ENCODE peak calls at places on chromosomes 2 and 18, in seven cellular contexts. S is HepG2, J is A549, X is tibial nerve, O is upper lobe of left lung, F is sigmoid colon, M is stomach. U is an unnamed sample.

GRCh38 chr2:111049792-111050640 is 70.7 kb upstream of the BCL2L11 start:
- DNase-seq in S (peak), J (no peak), X (no peak), O (no peak), F (no peak), M (no peak), U (no peak)

GRCh38 chr2:100365434-100365833 is 43.1 kb upstream of the LONRF2 start:
- DNase-seq in S (no peak), J (peak), X (no peak), O (no peak), F (no peak), M (peak), U (no peak)

GRCh38 chr2:42008241-42008911 is 39.4 kb upstream of the PKDCC start:
- DNase-seq in S (no peak), J (no peak), X (no peak), O (no peak), F (no peak), M (no peak), U (no peak)

GRCh38 chr18:10035306-10035991 is 121.6 kb downstream of the VAPA start:
- DNase-seq in S (no peak), J (no peak), X (no peak), O (peak), F (no peak), M (peak), U (no peak)

GRCh38 chr18:70659026-70659726 is 370.3 kb downstream of the SOCS6 start:
- DNase-seq in S (no peak), J (peak), X (no peak), O (no peak), F (no peak), M (no peak), U (no peak)

GRCh38 chr2:190511104-190511503 is 23.4 kb downstream of the NEMP2 start:
- DNase-seq in S (peak), J (peak), X (no peak), O (no peak), F (no peak), M (no peak), U (no peak)

GRCh38 chr2:9914384-9915065 is 37.0 kb upstream of the GRHL1 start:
- DNase-seq in S (no peak), J (peak), X (no peak), O (no peak), F (no peak), M (no peak), U (no peak)

GRCh38 chr2:378364-378763 is 90.5 kb upstream of the ALKAL2 start:
- DNase-seq in S (peak), J (no peak), X (no peak), O (no peak), F (no peak), M (no peak), U (no peak)

GRCh38 chr2:130744287-130745117 is 10.8 kb upstream of the AMER3 start:
- DNase-seq in S (peak), J (no peak), X (no peak), O (peak), F (no peak), M (no peak), U (no peak)

GRCh38 chr2:203328735-203329549 is 748 bp downstream of the ABI2 start:
- DNase-seq in S (peak), J (peak), X (no peak), O (peak), F (no peak), M (no peak), U (peak)

GRCh38 chr2:41989503-41990180 is 58.2 kb upstream of the PKDCC start:
- DNase-seq in S (no peak), J (no peak), X (no peak), O (no peak), F (no peak), M (no peak), U (no peak)

GRCh38 chr18:66603941-66604627 is at the start of gene CDH19:
- DNase-seq in S (peak), J (peak), X (no peak), O (no peak), F (no peak), M (no peak), U (no peak)

GRCh38 chr2:218850796-218851195 is 8.8 kb upstream of the WNT6 start:
- DNase-seq in S (no peak), J (no peak), X (no peak), O (no peak), F (no peak), M (no peak), U (no peak)

GRCh38 chr2:33116799-33117198 is 170.0 kb downstream of the LTBP1 start:
- DNase-seq in S (no peak), J (no peak), X (no peak), O (no peak), F (no peak), M (no peak), U (no peak)

GRCh38 chr2:39679805-39680204 is 14.1 kb downstream of the TMEM178A start:
- DNase-seq in S (no peak), J (no peak), X (no peak), O (no peak), F (no peak), M (no peak), U (no peak)

GRCh38 chr2:214593723-214594122 is 182.9 kb downstream of the VWC2L start:
- DNase-seq in S (peak), J (peak), X (no peak), O (no peak), F (no peak), M (no peak), U (no peak)

GRCh38 chr2:187424156-187424555 is 23.9 kb downstream of the CALCRL start:
- DNase-seq in S (no peak), J (peak), X (no peak), O (no peak), F (no peak), M (no peak), U (no peak)

GRCh38 chr2:37026050-37026449 is 58.1 kb downstream of the HEATR5B start:
- DNase-seq in S (peak), J (peak), X (no peak), O (no peak), F (no peak), M (no peak), U (no peak)

GRCh38 chr18:79924814-79925655 is 26.4 kb downstream of the SLC66A2 start:
- DNase-seq in S (no peak), J (no peak), X (no peak), O (no peak), F (peak), M (peak), U (peak)

GRCh38 chr2:100767224-100767653 is 52.7 kb upstream of the NPAS2 start:
- DNase-seq in S (no peak), J (peak), X (no peak), O (no peak), F (no peak), M (no peak), U (no peak)

GRCh38 chr2:17539993-17540812 is at the start of gene VSNL1:
- DNase-seq in S (peak), J (peak), X (peak), O (peak), F (peak), M (peak), U (peak)

GRCh38 chr2:183000846-183001245 is 37.4 kb downstream of the NCKAP1 start:
- DNase-seq in S (no peak), J (no peak), X (no peak), O (peak), F (no peak), M (no peak), U (no peak)

GRCh38 chr2:227942021-227942420 is 70.6 kb downstream of the DAW1 start:
- DNase-seq in S (no peak), J (no peak), X (no peak), O (no peak), F (no peak), M (no peak), U (no peak)

GRCh38 chr2:26629346-26629630 is 11.9 kb downstream of the CIB4 start:
- DNase-seq in S (no peak), J (no peak), X (no peak), O (no peak), F (no peak), M (no peak), U (no peak)

GRCh38 chr2:234448506-234449169 is 48.2 kb downstream of the ARL4C start:
- DNase-seq in S (no peak), J (no peak), X (no peak), O (no peak), F (no peak), M (no peak), U (no peak)

GRCh38 chr2:241272298-241272721 is 43.2 kb downstream of the HDLBP start:
- DNase-seq in S (no peak), J (peak), X (no peak), O (peak), F (peak), M (peak), U (peak)

GRCh38 chr2:153808675-153809074 is 63.0 kb upstream of the GALNT13 start:
- DNase-seq in S (no peak), J (no peak), X (no peak), O (no peak), F (no peak), M (no peak), U (no peak)

GRCh38 chr2:38386831-38387230 is 9.8 kb upstream of the ATL2 start:
- DNase-seq in S (no peak), J (no peak), X (no peak), O (no peak), F (no peak), M (no peak), U (no peak)

GRCh38 chr2:144660518-144661316 is 140.8 kb upstream of the ZEB2 start:
- DNase-seq in S (no peak), J (peak), X (no peak), O (no peak), F (no peak), M (no peak), U (no peak)

GRCh38 chr2:171847627-171848026 is 46.4 kb downstream of the SLC25A12 start:
- DNase-seq in S (no peak), J (no peak), X (no peak), O (no peak), F (no peak), M (no peak), U (no peak)

GRCh38 chr2:151654891-151655290 is 79.4 kb downstream of the NEB start:
- DNase-seq in S (no peak), J (no peak), X (no peak), O (no peak), F (no peak), M (no peak), U (no peak)

GRCh38 chr18:32093523-32093922 is 1.8 kb downstream of the RNF138 start:
- DNase-seq in S (peak), J (no peak), X (no peak), O (no peak), F (no peak), M (no peak), U (no peak)

GRCh38 chr2:218024871-218025270 is 22.1 kb upstream of the TNS1 start:
- DNase-seq in S (no peak), J (no peak), X (peak), O (no peak), F (peak), M (peak), U (no peak)

GRCh38 chr2:227990937-227991336 is 119.5 kb downstream of the DAW1 start:
- DNase-seq in S (no peak), J (no peak), X (peak), O (no peak), F (no peak), M (no peak), U (no peak)

GRCh38 chr18:63924551-63924950 is 16.8 kb downstream of the SERPINB10 start:
- DNase-seq in S (no peak), J (no peak), X (no peak), O (no peak), F (no peak), M (no peak), U (no peak)

GRCh38 chr18:75268206-75268605 is 57.6 kb downstream of the TSHZ1 start:
- DNase-seq in S (no peak), J (no peak), X (no peak), O (no peak), F (no peak), M (no peak), U (no peak)

GRCh38 chr18:3547891-3548615 is 98.1 kb downstream of the TGIF1 start:
- DNase-seq in S (no peak), J (no peak), X (no peak), O (no peak), F (no peak), M (no peak), U (no peak)
- TF ChIP-seq EP300 in S (no peak), J (no peak), X (no peak), O (no peak), F (no peak), M (no peak), U (no peak)

GRCh38 chr2:201451330-201452057 is at the start of the genes STRADB and TRAK2:
- DNase-seq in S (peak), J (peak), X (peak), O (peak), F (peak), M (peak), U (peak)
- TF ChIP-seq POLR2A in S (peak), J (peak), X (peak), O (no peak), F (peak), M (peak), U (peak)

GRCh38 chr2:161766334-161766733 is 142.1 kb downstream of the SLC4A10 start:
- DNase-seq in S (peak), J (no peak), X (no peak), O (no peak), F (no peak), M (no peak), U (no peak)

GRCh38 chr2:161775971-161776370 is 151.8 kb downstream of the SLC4A10 start:
- DNase-seq in S (no peak), J (no peak), X (no peak), O (no peak), F (no peak), M (no peak), U (no peak)

DNA sequence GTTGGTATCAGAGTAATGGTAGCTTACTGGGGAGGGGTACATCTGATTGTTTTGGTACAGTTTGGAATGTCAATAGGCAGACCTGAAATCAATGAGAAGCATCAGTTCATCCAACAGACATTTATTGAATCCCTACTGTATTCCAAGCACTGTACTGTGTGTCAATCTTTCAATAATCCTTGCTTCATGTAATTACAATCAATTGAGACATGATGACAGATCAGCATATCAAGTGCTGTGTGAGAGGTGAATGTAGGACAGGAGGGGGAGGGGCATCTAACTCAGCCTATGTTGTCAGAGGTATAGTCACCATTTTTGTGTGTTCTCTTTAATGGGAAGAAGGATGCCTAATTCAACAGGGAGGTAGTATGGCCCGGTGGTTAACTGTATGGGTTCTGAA is 146.9 kb downstream of the SLC4A10 start:
- DNase-seq in S (no peak), J (no peak), X (no peak), O (no peak), F (no peak), M (no peak), U (no peak)
- TF ChIP-seq EP300 in S (no peak), J (no peak), X (no peak), O (no peak), F (no peak), M (no peak), U (no peak)

GRCh38 chr2:85711578-85712060 is 17.5 kb downstream of the GNLY start:
- DNase-seq in S (no peak), J (no peak), X (no peak), O (peak), F (no peak), M (no peak), U (no peak)

GRCh38 chr2:85712261-85712660 is 18.1 kb downstream of the GNLY start:
- DNase-seq in S (no peak), J (no peak), X (no peak), O (peak), F (no peak), M (no peak), U (no peak)

GRCh38 chr2:85713836-85714235 is 19.7 kb downstream of the GNLY start:
- DNase-seq in S (no peak), J (no peak), X (no peak), O (no peak), F (no peak), M (no peak), U (no peak)

GRCh38 chr2:85714841-85715240 is 20.7 kb downstream of the GNLY start:
- DNase-seq in S (no peak), J (no peak), X (no peak), O (no peak), F (no peak), M (no peak), U (no peak)

DNA sequence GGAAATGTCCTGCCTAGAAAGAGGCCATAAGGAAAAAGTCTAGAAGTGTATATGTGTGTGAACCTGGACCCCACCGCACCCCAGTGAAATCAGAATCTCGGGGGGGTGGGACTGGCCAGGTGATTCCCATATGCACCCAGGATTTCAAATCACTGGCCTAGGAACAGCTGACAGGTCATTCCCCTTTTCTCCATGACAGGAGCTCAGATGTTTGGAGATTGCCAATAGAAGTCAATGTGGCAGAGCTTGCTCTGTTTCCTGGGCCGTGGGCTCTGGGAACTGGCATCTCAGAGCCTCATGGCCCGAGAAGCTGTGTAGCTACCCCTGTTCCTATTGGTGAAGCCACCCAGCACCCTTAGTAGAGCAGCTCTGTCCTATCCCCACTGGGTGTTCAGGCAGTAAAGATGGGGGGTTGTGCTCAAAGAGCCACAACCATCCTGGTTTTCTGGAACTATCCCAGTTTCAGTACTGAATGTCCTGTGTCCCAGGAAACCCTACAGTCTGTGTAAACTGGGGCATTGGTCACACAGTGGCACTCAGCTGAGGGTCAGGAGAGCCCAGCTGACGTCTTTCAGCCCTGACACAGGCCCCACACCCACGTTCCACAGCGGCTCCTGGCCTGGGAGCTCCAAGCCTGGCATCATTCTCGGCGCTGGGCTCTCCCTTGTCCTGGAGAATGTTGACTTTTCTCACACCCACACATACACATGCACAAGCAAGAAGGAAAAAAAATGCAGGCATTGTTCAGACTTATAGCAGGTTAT is 18.9 kb downstream of the GNLY start:
- DNase-seq in S (no peak), J (peak), X (no peak), O (peak), F (no peak), M (peak), U (no peak)
- TF ChIP-seq POLR2A in S (no peak), J (no peak), X (peak), O (no peak), F (no peak), M (no peak), U (no peak)

DNA sequence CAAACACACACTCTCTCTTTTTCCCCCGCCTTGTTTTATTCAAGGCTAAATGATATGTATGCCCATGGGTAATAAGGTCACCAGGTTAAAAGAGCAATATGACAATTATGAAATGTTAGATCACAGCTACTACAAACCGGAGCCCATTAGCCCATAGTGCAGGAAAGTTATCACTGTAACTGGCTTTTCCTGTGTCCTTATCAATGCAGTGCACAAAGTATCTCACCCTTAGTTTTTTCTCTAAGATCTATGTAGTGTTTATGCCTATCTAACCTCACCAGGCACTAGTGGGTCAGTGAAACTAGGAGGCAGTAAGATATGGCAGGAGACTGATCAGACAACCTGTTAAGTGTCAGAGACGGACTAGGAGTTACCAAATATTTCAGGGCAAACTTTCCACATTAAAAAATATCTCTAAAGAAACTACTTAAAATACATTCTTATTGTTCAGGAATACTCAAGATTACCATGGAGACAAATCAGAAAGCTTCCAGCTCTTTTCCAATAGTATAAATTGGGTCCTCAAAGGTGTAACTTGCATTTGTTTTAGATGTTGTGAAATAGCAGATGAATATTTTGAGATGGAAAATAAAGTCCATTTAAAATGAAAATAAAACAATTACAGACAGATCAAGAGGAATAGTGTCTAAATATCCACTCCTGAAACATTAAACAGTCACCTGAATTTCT is 282.2 kb downstream of the EXOC6B start:
- DNase-seq in S (no peak), J (no peak), X (no peak), O (no peak), F (no peak), M (no peak), U (no peak)
- TF ChIP-seq EP300 in S (no peak), J (no peak), X (no peak), O (no peak), F (no peak), M (no peak), U (no peak)

GRCh38 chr2:45741451-45741850 is 90.0 kb downstream of the PRKCE start:
- DNase-seq in S (no peak), J (no peak), X (peak), O (no peak), F (peak), M (peak), U (no peak)
- TF ChIP-seq POLR2A in S (no peak), J (no peak), X (no peak), O (no peak), F (no peak), M (no peak), U (no peak)

DNA sequence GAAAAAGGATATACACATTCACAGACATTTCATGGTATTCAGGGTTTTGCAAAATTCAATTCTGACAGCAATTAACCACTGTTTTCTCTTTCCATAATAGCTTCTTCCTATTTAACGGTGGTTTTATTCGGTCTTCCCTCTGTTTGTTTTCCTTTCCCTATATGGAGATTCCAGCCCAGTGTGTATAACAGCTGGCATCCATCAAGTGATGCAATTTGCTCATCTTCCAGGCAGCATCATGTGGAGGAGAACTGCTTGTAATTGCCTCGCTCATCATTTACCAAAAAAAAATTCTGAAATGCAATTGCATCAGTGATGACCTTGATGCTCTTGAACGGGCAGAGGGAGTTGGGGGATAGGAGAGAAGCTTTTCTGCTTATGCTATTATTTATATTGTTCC is 165.9 kb upstream of the PGAP1 start:
- DNase-seq in S (no peak), J (no peak), X (no peak), O (no peak), F (peak), M (no peak), U (peak)
- TF ChIP-seq EP300 in S (no peak), J (no peak), X (no peak), O (no peak), F (no peak), M (no peak), U (peak)

U was measured in ovary.